ENCODE peak calls at places on chromosomes 4 and X, in ten cellular contexts. T is esophagus squamous epithelium, J is astrocyte of the spinal cord, M is tibial artery, P is prostate gland, Q is foreskin keratinocyte, G is pancreas, L is uterus, C is mucosa of descending colon, I is AG04449. B is an unnamed sample.

GRCh38 chr4:88818650-88819470 is 121.2 kb upstream of the NAP1L5 start:
- DNase-seq in T (no peak), J (peak; percentile 63), M (no peak), P (peak; percentile 64), Q (peak; percentile 56), G (no peak), L (peak; percentile 48), C (peak; percentile 79), I (no peak), B (no peak)

GRCh38 chrX:39931554-39932282 is 166.0 kb downstream of the BCOR start:
- DNase-seq in T (no peak), J (no peak), M (no peak), P (no peak), Q (no peak), G (no peak), L (no peak), C (no peak), I (no peak), B (no peak)

GRCh38 chr4:29566371-29566770 is 1153.8 kb upstream of the PCDH7 start:
- DNase-seq in T (no peak), J (no peak), M (no peak), P (no peak), Q (no peak), G (no peak), L (no peak), C (no peak), I (no peak), B (no peak)

GRCh38 chrX:12989456-12989855 is 14.5 kb downstream of the TMSB4X start:
- DNase-seq in T (no peak), J (no peak), M (no peak), P (no peak), Q (no peak), G (no peak), L (no peak), C (no peak), I (no peak), B (no peak)

GRCh38 chr4:6885953-6886557 is 23.6 kb upstream of the TBC1D14 start:
- DNase-seq in T (no peak), J (peak; percentile 61), M (peak; percentile 81), P (no peak), Q (no peak), G (peak; percentile 64), L (peak; percentile 54), C (peak; percentile 36), I (no peak), B (no peak)

GRCh38 chr4:164819366-164819765 is 57.6 kb upstream of the APELA start:
- DNase-seq in T (no peak), J (no peak), M (no peak), P (no peak), Q (no peak), G (no peak), L (no peak), C (no peak), I (no peak), B (no peak)

GRCh38 chrX:132271330-132271729 is 52.1 kb upstream of the RAP2C start:
- DNase-seq in T (no peak), J (no peak), M (no peak), P (peak; percentile 4), Q (peak; percentile 74), G (no peak), L (peak; percentile 48), C (no peak), I (no peak), B (no peak)

GRCh38 chr4:85457752-85458467 is 17.0 kb upstream of the ARHGAP24 start:
- DNase-seq in T (no peak), J (no peak), M (no peak), P (no peak), Q (no peak), G (no peak), L (peak; percentile 21), C (peak; percentile 6), I (no peak), B (no peak)

GRCh38 chr4:185919107-185919506 is 107.1 kb upstream of the SORBS2 start:
- DNase-seq in T (no peak), J (no peak), M (no peak), P (no peak), Q (no peak), G (no peak), L (no peak), C (no peak), I (no peak), B (no peak)

GRCh38 chrX:48022740-48023139 is 16.0 kb downstream of the SPACA5 start:
- DNase-seq in T (no peak), J (no peak), M (no peak), P (no peak), Q (no peak), G (no peak), L (no peak), C (no peak), I (no peak), B (no peak)

GRCh38 chr4:76374744-76375143 is 46.2 kb downstream of the CCDC158 start:
- DNase-seq in T (no peak), J (no peak), M (no peak), P (no peak), Q (no peak), G (no peak), L (no peak), C (no peak), I (no peak), B (no peak)

GRCh38 chr4:15793506-15794363 is 15.6 kb downstream of the CD38 start:
- DNase-seq in T (no peak), J (no peak), M (no peak), P (no peak), Q (no peak), G (no peak), L (no peak), C (no peak), I (no peak), B (no peak)

GRCh38 chr4:26267087-26267486 is 53.7 kb upstream of the RBPJ start:
- DNase-seq in T (no peak), J (no peak), M (peak; percentile 90), P (peak; percentile 41), Q (no peak), G (peak; percentile 21), L (peak; percentile 72), C (peak; percentile 72), I (no peak), B (no peak)

DNA sequence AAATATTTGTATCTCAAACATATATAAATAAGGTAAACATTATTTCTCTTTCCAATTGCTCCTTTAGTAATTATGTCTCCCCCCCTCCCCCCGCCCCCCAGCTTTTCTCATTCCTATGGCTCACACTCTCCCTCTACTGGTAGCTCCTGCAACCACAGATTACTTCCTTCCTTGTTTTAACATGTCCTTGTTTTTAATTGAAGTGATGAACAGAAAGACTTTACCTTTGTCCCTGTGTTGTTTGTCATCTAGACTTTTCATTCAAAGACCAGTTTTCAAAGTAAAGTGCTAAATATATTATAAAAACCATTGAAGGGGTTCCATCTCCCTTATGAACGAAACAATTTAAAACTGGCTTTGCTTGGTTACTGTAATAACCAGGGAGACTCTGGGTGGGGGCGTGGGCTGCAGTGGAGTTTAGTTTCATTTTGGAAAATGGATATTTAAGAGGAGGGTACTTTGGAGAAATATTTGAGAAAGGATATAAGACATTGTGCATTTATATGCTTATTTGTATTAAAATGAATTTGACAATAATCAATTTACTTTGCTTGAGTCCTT is 352.9 kb downstream of the RAPGEF2 start:
- DNase-seq in T (no peak), J (peak; percentile 73), M (no peak), P (no peak), Q (peak; percentile 34), G (no peak), L (no peak), C (peak; percentile 38), I (no peak), B (no peak)
- TF ChIP-seq CTCF in T (peak; percentile 46), J (peak; percentile 87), M (peak; percentile 52), P (peak; percentile 40), Q (peak; percentile 76), G (peak; percentile 37), L (no peak), C (no peak), I (peak; percentile 68), B (peak; percentile 70)

DNA sequence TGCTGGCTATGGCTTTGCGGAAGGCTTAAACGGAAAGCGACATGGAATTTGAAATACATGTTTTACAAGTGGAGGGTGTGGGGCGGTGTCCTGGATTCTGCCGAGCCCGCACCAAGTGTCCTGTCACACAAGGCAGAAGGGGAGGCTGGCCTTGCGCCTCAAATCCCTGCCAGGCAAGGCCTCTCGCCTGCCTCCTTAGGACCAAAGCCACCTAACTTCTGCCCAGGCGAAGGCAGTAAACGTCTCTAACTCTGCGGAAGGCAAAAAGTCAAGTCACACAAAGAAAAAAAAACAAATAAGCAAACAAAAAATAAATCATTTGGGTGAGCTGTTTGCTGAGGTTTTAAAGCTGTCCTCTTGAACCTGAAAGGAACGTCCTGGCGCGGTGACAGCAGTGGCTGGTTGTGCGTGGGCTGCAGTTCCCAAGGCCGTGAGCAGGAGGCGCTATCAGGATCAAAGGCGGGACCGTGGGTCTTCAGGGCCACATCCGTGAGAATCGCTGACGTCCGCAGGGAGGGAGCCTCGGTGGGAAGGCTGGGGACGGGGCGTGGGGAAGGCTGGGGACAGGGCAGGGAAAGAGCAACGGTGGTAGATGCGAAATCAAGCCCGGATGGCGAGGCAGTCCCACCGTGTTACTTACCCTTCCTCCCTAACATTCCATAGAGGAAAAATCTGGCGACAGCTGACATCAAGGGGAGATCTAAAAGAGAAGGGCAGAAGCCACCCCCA is 99.1 kb downstream of the TRAPPC11 start:
- DNase-seq in T (no peak), J (no peak), M (no peak), P (peak; percentile 63), Q (no peak), G (peak; percentile 39), L (no peak), C (peak; percentile 75), I (no peak), B (no peak)
- TF ChIP-seq CTCF in T (no peak), J (peak; percentile 36), M (no peak), P (peak; percentile 51), Q (peak; percentile 6), G (no peak), L (no peak), C (peak; percentile 34), I (peak; percentile 23), B (no peak)

DNA sequence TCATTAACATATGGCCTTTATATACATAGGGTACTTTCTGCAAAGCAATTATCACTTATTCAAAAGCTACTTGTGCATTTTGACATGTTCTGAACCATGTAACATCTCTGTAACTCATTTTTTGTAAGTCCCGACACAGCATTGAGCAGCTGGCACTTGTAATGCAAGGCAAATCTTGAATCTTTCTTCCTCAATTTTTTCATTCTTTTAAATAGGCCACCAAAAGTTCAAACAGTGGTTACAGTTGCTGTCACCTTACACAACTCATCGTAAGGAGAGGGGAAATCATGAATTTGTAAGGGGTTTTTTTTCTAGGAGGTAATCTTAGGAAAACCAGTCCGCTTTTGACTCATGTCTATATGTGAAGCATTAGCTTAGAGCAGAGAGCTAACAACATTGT is 124.4 kb downstream of the PDLIM5 start:
- DNase-seq in T (no peak), J (no peak), M (no peak), P (no peak), Q (no peak), G (no peak), L (no peak), C (no peak), I (no peak), B (no peak)
- TF ChIP-seq CTCF in T (no peak), J (no peak), M (no peak), P (no peak), Q (no peak), G (no peak), L (no peak), C (no peak), I (no peak), B (no peak)

DNA sequence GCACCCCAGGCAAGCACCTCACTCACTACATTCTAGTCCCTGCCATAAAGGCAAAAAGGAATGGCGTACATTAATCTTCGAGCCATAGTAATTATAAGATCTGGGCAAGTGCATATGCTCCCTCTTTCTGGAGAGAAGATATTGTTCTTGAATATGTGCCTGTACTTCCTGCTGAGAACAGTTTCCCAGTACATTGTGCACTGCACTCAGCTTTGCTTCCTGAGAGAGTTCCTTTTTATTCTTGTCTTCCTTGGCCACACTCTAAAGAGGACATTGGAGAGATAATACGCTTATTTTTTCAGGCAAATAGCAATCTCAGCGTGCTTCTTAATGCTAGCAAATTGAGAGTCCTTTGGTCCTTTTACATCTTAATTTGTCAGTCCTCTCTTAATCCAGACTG is 909.0 kb upstream of the PCDH10 start:
- DNase-seq in T (no peak), J (peak; percentile 11), M (no peak), P (no peak), Q (no peak), G (no peak), L (no peak), C (no peak), I (no peak), B (no peak)
- TF ChIP-seq CTCF in T (no peak), J (no peak), M (no peak), P (no peak), Q (no peak), G (no peak), L (no peak), C (no peak), I (no peak), B (no peak)